ENCODE peak calls at places on chromosomes 7 and 10, in eight cellular contexts. O is fibroblast of lung, G is endothelial cell, Z is GM23338, V is B cell, C is epithelial cell of proximal tubule, F is foreskin keratinocyte, H is PC-9. N is an unnamed sample.

GRCh38 chr7:92809397-92810241 is 26.8 kb downstream of the CDK6 start:
- DNase-seq in O (peak), G (peak), Z (peak), V (peak), C (peak), F (peak), H (peak), N (no peak)

GRCh38 chr7:94649313-94649924 is 6.5 kb downstream of the SGCE start:
- DNase-seq in O (no peak), G (no peak), Z (peak), V (no peak), C (no peak), F (peak), H (no peak), N (no peak)

GRCh38 chr7:144508702-144509101 is 105.2 kb upstream of the NOBOX start:
- DNase-seq in O (no peak), G (no peak), Z (no peak), V (no peak), C (no peak), F (no peak), H (no peak), N (no peak)

GRCh38 chr7:116698930-116699722 is 27.1 kb downstream of the MET start:
- DNase-seq in O (no peak), G (no peak), Z (no peak), V (no peak), C (no peak), F (no peak), H (no peak), N (no peak)

GRCh38 chr10:12262278-12262981 is 66.4 kb downstream of the CDC123 start:
- DNase-seq in O (no peak), G (no peak), Z (no peak), V (no peak), C (no peak), F (no peak), H (no peak), N (no peak)

GRCh38 chr10:74227697-74228424 is 76.8 kb downstream of the ADK start:
- DNase-seq in O (peak), G (no peak), Z (no peak), V (peak), C (peak), F (peak), H (no peak), N (no peak)

GRCh38 chr7:101666751-101667150 is 37.7 kb upstream of the MYL10 start:
- DNase-seq in O (no peak), G (no peak), Z (no peak), V (no peak), C (no peak), F (no peak), H (no peak), N (no peak)

GRCh38 chr10:60820093-60820769 is 42.0 kb downstream of the CDK1 start:
- DNase-seq in O (peak), G (no peak), Z (peak), V (no peak), C (no peak), F (no peak), H (no peak), N (no peak)

GRCh38 chr10:102646610-102647432 is 2.5 kb downstream of the TRIM8 start:
- DNase-seq in O (peak), G (no peak), Z (no peak), V (peak), C (no peak), F (no peak), H (no peak), N (no peak)

GRCh38 chr10:51955696-51956095 is 256.3 kb upstream of the CSTF2T start:
- DNase-seq in O (no peak), G (no peak), Z (peak), V (no peak), C (no peak), F (no peak), H (no peak), N (no peak)

GRCh38 chr10:51956822-51957221 is 257.4 kb upstream of the CSTF2T start:
- DNase-seq in O (no peak), G (no peak), Z (no peak), V (no peak), C (no peak), F (no peak), H (no peak), N (no peak)

GRCh38 chr10:51961401-51961800 is 262.0 kb upstream of the CSTF2T start:
- DNase-seq in O (no peak), G (no peak), Z (no peak), V (no peak), C (no peak), F (no peak), H (no peak), N (no peak)

GRCh38 chr10:51964630-51965029 is 265.2 kb upstream of the CSTF2T start:
- DNase-seq in O (no peak), G (no peak), Z (no peak), V (no peak), C (no peak), F (no peak), H (no peak), N (no peak)

DNA sequence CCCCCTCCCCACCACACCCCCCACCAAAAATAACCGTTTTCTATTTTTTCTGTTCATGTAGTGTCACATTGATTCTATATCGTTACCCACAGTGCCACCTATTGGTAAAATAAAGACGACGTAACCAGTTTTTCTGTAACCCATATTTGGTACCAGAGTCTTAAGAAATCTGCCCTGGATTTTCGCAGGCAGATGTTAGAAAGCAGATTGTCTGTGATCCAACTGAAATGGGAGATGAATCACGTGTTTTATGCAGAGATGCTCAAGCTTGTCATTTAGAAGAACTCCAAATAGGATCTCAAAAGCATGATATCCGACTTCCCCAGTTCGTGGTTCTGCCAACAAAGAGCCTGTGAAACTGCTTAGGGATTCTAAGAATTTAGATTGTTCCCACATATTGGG is 261.1 kb upstream of the CSTF2T start:
- DNase-seq in O (peak), G (no peak), Z (peak), V (peak), C (no peak), F (no peak), H (no peak), N (no peak)
- TF ChIP-seq CTCF in O (peak), G (peak), Z (peak), V (peak), C (peak), F (peak), H (peak), N (peak)

DNA sequence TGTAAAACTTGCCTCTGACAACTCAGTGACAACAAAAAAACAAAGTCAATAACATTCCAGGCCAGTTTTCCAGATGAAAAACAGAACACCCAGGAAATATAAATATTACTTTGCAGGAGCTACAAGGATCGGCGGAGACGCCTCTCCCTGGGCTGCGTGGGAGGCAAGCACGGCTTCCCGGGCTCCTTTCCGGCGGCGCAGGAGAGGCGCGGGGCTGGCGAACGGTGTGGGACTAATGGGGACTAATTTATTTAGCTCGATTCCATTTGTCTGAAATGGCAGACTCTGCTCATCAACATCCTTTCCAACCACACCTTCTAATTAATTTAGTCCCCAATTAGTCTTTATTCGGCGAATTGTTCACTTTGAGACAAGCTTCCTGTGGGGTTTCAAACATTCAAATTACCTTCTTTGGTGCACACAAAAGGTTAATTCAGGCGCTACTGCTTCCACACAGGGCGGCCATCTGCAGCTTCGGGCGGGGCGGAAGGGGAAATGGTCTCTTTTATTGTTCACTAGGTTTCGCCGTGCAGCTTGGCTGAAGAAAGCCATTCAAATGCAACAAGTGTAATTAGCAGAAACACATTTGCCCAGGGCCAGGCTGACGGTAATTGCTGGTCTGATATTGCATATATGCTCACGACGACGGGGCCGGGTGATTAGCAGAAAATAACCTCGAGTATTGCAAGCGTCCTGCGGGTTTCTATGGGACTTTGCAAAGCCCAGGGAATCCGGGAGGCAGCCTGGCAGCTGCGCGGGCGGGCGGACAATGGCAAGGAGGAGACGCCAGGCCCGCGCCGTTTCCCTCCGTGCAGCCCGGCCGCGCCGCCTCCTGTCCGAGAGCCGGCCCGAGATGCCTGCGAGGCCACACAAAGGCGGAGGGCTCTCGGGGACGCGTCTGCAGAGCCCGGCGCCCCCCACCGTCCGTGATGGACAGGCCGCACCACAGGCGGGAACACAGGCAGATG is 270.1 kb downstream of the PTPRN2 start:
- DNase-seq in O (no peak), G (no peak), Z (peak), V (no peak), C (no peak), F (no peak), H (no peak), N (no peak)
- TF ChIP-seq CTCF in O (no peak), G (no peak), Z (no peak), V (no peak), C (no peak), F (no peak), H (no peak), N (no peak)

GRCh38 chr7:77798394-77799077 is at the start of the genes PHTF2 and TMEM60:
- DNase-seq in O (peak), G (peak), Z (peak), V (peak), C (peak), F (peak), H (peak), N (peak)

GRCh38 chr7:77800158-77800557 is 1.6 kb downstream of the PHTF2 start:
- DNase-seq in O (no peak), G (no peak), Z (no peak), V (no peak), C (no peak), F (no peak), H (no peak), N (no peak)

GRCh38 chr7:77797734-77798393 is 370 bp downstream of the TMEM60 start:
- DNase-seq in O (no peak), G (peak), Z (no peak), V (no peak), C (no peak), F (no peak), H (no peak), N (no peak)

GRCh38 chr7:77800730-77801129 is 2.2 kb downstream of the PHTF2 start:
- DNase-seq in O (no peak), G (no peak), Z (no peak), V (no peak), C (no peak), F (no peak), H (no peak), N (no peak)

DNA sequence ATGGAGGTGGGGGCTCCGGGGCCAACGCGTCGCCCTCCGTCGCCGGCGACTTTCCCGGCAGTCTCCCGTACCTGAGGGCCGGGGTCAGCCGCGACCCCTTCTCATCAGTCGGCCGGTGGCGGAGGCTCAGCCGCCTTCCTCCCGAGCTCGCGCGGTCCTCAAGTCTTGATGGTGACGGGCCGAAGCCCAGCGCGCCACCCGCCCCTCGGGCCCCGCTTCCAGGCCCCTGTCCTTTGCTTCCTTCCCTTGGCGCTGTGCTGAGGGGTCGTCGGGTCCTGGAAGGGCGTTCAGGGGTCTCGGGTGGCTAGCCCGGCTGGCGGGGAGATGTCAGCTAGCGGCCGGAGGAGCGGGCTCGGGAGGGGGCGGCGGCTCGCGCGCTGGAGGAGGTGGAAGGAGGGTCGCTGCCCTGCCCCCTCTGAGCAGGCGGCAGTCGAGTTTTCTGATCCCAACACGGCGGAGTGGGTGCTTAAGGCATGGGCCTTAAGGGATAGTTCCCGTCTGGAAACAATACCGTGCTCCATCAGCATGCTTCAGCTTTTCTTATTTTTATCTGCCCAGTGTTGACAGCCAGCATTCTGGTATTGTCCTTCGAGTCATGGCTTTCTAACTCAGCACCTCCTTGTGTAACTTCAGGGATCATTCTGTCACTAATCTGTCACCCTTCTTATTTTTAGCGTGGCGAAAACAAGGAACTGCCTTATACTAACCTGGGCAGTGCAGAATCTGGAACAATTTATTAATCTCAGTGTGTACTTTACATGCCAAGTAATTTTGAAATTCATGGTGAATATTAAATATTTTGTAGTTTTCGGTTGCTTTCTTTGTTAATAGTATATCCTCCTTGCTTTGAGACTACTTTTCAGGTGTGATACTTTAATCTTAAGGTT is 748 bp downstream of the PHTF2 start:
- DNase-seq in O (peak), G (peak), Z (peak), V (no peak), C (no peak), F (no peak), H (peak), N (peak)
- TF ChIP-seq CTCF in O (no peak), G (peak), Z (no peak), V (peak), C (no peak), F (no peak), H (peak), N (no peak)

GRCh38 chr7:159107052-159107892 is 37.4 kb downstream of the VIPR2 start:
- DNase-seq in O (no peak), G (no peak), Z (no peak), V (no peak), C (no peak), F (no peak), H (no peak), N (no peak)

GRCh38 chr7:159109092-159110035 is 35.3 kb downstream of the VIPR2 start:
- DNase-seq in O (peak), G (no peak), Z (no peak), V (no peak), C (no peak), F (no peak), H (no peak), N (no peak)

GRCh38 chr7:159105066-159105780 is 39.4 kb downstream of the VIPR2 start:
- DNase-seq in O (no peak), G (no peak), Z (no peak), V (no peak), C (no peak), F (no peak), H (no peak), N (no peak)

GRCh38 chr7:159105845-159106614 is 38.6 kb downstream of the VIPR2 start:
- DNase-seq in O (no peak), G (no peak), Z (peak), V (no peak), C (no peak), F (no peak), H (no peak), N (no peak)

DNA sequence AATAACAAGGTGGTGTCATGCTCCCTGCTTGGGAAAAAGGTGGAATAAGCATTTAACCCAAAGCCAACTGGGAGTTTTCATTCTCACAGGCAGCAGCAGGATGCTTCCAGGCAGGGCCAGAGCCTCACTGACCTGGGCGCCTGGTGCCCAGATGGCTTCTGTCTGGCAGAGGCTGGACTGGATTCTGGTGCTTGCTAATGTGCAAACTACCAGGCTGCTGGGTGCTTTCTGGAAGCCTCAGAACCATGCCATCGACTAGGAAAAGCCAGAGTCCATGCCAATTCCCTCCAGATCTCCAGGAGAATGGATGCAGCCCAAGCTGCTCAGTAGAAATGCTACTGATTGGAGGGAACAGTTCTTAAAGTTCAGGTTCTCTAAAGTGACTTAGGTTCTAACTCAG is 36.2 kb downstream of the VIPR2 start:
- DNase-seq in O (no peak), G (no peak), Z (no peak), V (no peak), C (no peak), F (no peak), H (no peak), N (no peak)
- TF ChIP-seq CTCF in O (no peak), G (no peak), Z (no peak), V (no peak), C (no peak), F (no peak), H (no peak), N (no peak)